ENCODE peak calls at places on chromosomes 7 and 10, in six cellular contexts. T is K562, G is HCT116, H is GM12878, L is H1, V is HepG2. C is an unnamed sample.
A peak's percentile ranks its signal among the peaks of the same experiment; 100 is the strongest.

GRCh38 chr7:87411186-87411585 is 64.3 kb downstream of the ABCB4 start:
- DNase-seq in T (no peak), G (no peak), H (no peak), V (no peak), L (no peak), C (no peak)

GRCh38 chr10:13792011-13792410 is 205.2 kb downstream of the PRPF18 start:
- DNase-seq in V (no peak), L (no peak), H (no peak), G (no peak), T (no peak), C (no peak)

GRCh38 chr10:33612116-33612515 is 277.6 kb upstream of the NRP1 start:
- DNase-seq in V (no peak), T (no peak), L (no peak), H (no peak), G (no peak), C (no peak)

GRCh38 chr10:35564276-35564982 is 40.7 kb upstream of the GJD4 start:
- DNase-seq in G (no peak), L (no peak), V (no peak), H (no peak), T (no peak), C (no peak)

GRCh38 chr10:74922921-74923320 is 96.5 kb downstream of the KAT6B start:
- DNase-seq in L (no peak), T (no peak), G (no peak), V (no peak), H (no peak), C (no peak)

GRCh38 chr10:132400547-132401151 is 3.6 kb downstream of the PWWP2B start:
- DNase-seq in T (no peak), L (no peak), H (no peak), V (no peak), G (no peak), C (no peak)

GRCh38 chr10:48306265-48306869 is at the start of gene MAPK8:
- DNase-seq in H (peak; percentile 69), T (peak; percentile 97), V (peak; percentile 83), G (peak; percentile 85), L (peak; percentile 94), C (peak; percentile 81)

GRCh38 chr10:72332423-72333110 is 22.2 kb downstream of the DNAJB12 start:
- DNase-seq in G (no peak), T (no peak), V (no peak), L (no peak), H (no peak), C (no peak)

GRCh38 chr7:132063800-132064199 is 507.4 kb upstream of the PODXL start:
- DNase-seq in T (no peak), L (no peak), H (no peak), G (no peak), V (no peak), C (no peak)

GRCh38 chr7:132059141-132059540 is 502.7 kb upstream of the PODXL start:
- DNase-seq in T (no peak), H (peak; percentile 38), L (no peak), V (no peak), G (no peak), C (no peak)

GRCh38 chr7:132065973-132066611 is 509.7 kb upstream of the PODXL start:
- DNase-seq in L (no peak), H (no peak), V (no peak), G (no peak), T (no peak), C (no peak)

GRCh38 chr7:132065193-132065972 is 509.0 kb upstream of the PODXL start:
- DNase-seq in T (no peak), L (peak; percentile 29), H (no peak), G (peak; percentile 39), V (no peak), C (peak; percentile 28)

DNA sequence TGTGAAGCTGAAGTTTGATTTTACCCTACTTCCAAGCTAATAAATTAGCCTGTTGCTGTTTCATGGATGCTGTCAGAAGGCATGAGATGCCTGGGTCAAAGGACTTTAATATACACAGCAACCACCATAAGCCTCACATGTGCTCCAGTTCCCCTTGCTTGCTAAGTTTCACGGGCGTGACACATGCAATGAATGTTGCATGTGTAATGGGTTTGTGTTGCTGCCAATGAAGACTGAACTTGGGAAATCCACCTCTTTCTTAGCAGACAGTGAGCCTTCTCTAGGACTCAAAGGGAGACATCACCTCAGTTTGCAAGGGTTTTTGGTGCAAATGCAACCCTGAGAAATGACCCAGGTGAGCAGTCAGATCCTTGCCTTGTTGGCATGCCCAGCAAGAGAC is 505.5 kb upstream of the PODXL start:
- DNase-seq in H (no peak), L (no peak), V (no peak), T (no peak), G (no peak), C (no peak)
- TF ChIP-seq YY1 in H (no peak), L (no peak), V (no peak), T (no peak), G (no peak), C (no peak)

DNA sequence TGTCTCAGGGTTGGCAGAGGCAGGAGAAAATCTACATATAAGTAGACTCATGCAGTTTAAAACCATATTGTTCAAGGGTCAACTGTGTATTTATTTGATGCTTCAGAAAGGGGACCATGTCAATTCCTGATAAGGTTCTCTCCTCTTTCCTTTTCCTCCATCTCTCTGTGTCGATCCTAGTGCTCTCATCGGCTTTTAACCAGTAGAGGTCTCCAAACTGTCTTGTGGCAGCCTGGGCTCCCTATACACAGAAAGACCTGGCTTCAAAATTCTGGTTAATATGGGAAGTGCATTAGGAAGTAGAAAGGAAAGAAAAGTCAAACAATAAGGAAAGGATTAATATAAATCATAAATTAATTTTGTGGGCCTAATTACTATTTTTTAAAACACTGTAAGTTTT is 304.4 kb upstream of the C7orf33 start:
- DNase-seq in L (no peak), T (peak; percentile 21), H (no peak), G (no peak), V (peak; percentile 44), C (no peak)
- TF ChIP-seq ZNF274 in L (no peak), T (no peak), H (no peak), G (no peak), V (no peak), C (no peak)

GRCh38 chr10:96745950-96746349 is 25.6 kb upstream of the PIK3AP1 start:
- DNase-seq in T (no peak), H (no peak), V (no peak), L (no peak), G (no peak), C (no peak)
- H3K4me1 ChIP-seq in T (peaks cover 3% of the 10 kb centered on the region), H (peaks cover 28% of the 10 kb centered on the region), V (peaks cover 17% of the 10 kb centered on the region), L (no peaks in the 10 kb centered on the region), G (no peaks in the 10 kb centered on the region), C (no peaks in the 10 kb centered on the region)

GRCh38 chr10:804191-804781 is 114.8 kb upstream of the DIP2C start:
- DNase-seq in L (no peak), H (no peak), T (no peak), V (no peak), G (no peak), C (no peak)

GRCh38 chr10:804787-805634 is 115.5 kb upstream of the DIP2C start:
- DNase-seq in H (no peak), T (no peak), V (no peak), L (no peak), G (no peak), C (no peak)

GRCh38 chr10:802506-802905 is 113.0 kb upstream of the DIP2C start:
- DNase-seq in L (no peak), G (no peak), T (no peak), H (no peak), V (no peak), C (no peak)

GRCh38 chr10:805635-806305 is 116.3 kb upstream of the DIP2C start:
- DNase-seq in G (no peak), H (no peak), T (no peak), V (no peak), L (no peak), C (no peak)

GRCh38 chr10:803041-803741 is 113.7 kb upstream of the DIP2C start:
- DNase-seq in T (no peak), V (no peak), L (no peak), G (no peak), H (no peak), C (no peak)
- TF ChIP-seq YY1 in T (no peak), V (no peak), L (no peak), G (no peak), H (no peak), C (no peak)

DNA sequence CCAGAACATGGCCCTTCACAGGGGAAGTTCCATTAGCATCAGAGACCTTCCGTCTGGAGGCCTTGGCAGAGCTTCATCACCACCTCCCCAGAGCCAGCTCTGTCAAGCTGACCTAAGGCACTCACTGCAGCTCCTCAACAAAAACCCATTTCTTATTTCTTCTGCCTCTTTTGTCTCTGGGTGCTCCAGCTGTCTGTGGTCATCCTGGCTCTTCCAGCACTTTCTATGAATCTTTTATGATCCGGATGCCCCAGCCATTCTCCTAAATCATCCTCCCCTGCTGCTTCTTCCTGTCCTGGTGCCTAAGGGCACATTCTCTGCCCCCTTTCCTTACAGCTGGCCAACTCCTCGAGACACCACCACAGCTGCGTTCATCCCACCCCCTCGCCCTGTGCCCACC is 171.7 kb upstream of the INSYN2A start:
- DNase-seq in V (no peak), G (no peak), L (no peak), T (no peak), H (no peak), C (no peak)
- TF ChIP-seq ZNF274 in V (no peak), G (no peak), L (no peak), T (no peak), H (no peak), C (no peak)

DNA sequence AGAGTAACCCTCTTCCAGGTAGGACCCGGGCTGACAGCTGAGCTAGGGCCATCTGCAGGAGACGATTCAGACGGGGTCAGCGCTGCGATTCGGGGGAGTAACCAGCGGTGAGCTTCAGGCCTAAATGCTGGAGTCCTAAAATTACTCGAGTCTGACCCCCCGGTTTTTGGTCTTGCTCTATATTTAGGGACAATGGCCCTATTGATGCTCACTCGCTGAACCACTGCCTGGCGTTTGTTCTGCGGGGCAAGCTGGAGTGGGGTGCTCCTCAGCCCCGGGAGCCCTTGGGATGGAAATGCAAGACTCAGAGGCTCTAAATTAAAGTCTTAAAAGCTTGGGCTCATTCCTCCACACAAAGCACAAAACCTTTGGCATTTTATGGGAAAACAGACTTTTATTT is 120.0 kb downstream of the PRKAG2 start:
- DNase-seq in V (no peak), H (no peak), G (no peak), T (no peak), L (no peak), C (no peak)
- H3K4me1 ChIP-seq in V (peaks cover 7% of the 10 kb centered on the region), H (no peaks in the 10 kb centered on the region), G (peaks cover 57% of the 10 kb centered on the region), T (no peaks in the 10 kb centered on the region), L (peaks cover 2% of the 10 kb centered on the region), C (peaks cover 15% of the 10 kb centered on the region)

C was measured in NT2/D1.